ENCODE peak calls at places on chromosomes 2 and 18, in five cellular contexts. R, L, W, G and Y are unnamed samples.

GRCh38 chr2:238875161-238875530 is 27.3 kb downstream of the TWIST2 start:
- DNase-seq in W (no peak), R (no peak), L (peak), G (no peak), Y (no peak)

GRCh38 chr2:186590538-186591441 is 934 bp downstream of the ITGAV start:
- DNase-seq in L (no peak), G (no peak), R (no peak), W (no peak), Y (no peak)

GRCh38 chr2:196130039-196130825 is 41.1 kb downstream of the STK17B start:
- DNase-seq in R (no peak), W (no peak), G (no peak), L (no peak), Y (no peak)

GRCh38 chr2:28321426-28321825 is 71.2 kb upstream of the FOSL2 start:
- DNase-seq in L (no peak), G (no peak), R (no peak), W (no peak), Y (no peak)

GRCh38 chr18:3966985-3967856 is 487.9 kb downstream of the DLGAP1 start:
- DNase-seq in W (peak), L (no peak), G (no peak), R (peak), Y (no peak)

GRCh38 chr2:55885944-55886281 is 37.7 kb downstream of the EFEMP1 start:
- DNase-seq in L (no peak), R (no peak), W (no peak), G (no peak), Y (no peak)

GRCh38 chr18:5584751-5585417 is 41.1 kb upstream of the EPB41L3 start:
- DNase-seq in G (no peak), R (no peak), L (no peak), W (no peak), Y (no peak)

GRCh38 chr2:217653240-217653639 is 349.6 kb downstream of the TNS1 start:
- DNase-seq in W (peak), R (peak), G (no peak), L (no peak), Y (no peak)

GRCh38 chr2:237109421-237109820 is 23.7 kb downstream of the COPS8 start:
- DNase-seq in W (no peak), R (no peak), L (no peak), G (no peak), Y (no peak)

GRCh38 chr2:80054339-80054675 is 250.2 kb downstream of the LRRTM1 start:
- DNase-seq in R (no peak), G (no peak), W (no peak), L (no peak), Y (no peak)

GRCh38 chr2:135904590-135904989 is 28.3 kb upstream of the MCM6 start:
- DNase-seq in L (no peak), R (no peak), W (no peak), G (no peak), Y (no peak)

GRCh38 chr2:39666489-39667141 is 898 bp downstream of the TMEM178A start:
- DNase-seq in L (no peak), R (no peak), W (no peak), G (no peak), Y (no peak)

GRCh38 chr2:18346364-18346763 is 214.1 kb downstream of the RDH14 start:
- DNase-seq in L (no peak), G (no peak), W (no peak), R (no peak), Y (no peak)

GRCh38 chr2:30465171-30465545 is 18.1 kb downstream of the LCLAT1 start:
- DNase-seq in W (no peak), G (no peak), R (no peak), L (no peak), Y (no peak)

GRCh38 chr2:121359170-121359569 is 74.2 kb upstream of the TFCP2L1 start:
- DNase-seq in L (no peak), G (no peak), W (no peak), R (no peak), Y (no peak)

GRCh38 chr2:127676906-127677305 is 1.6 kb upstream of the LIMS2 start:
- DNase-seq in W (no peak), R (no peak), L (no peak), G (no peak), Y (no peak)

GRCh38 chr2:112055833-112056625 is 960 bp downstream of the TMEM87B start:
- DNase-seq in R (peak), L (no peak), W (peak), G (peak), Y (peak)

GRCh38 chr2:101340141-101340541 is 31.6 kb upstream of the RNF149 start:
- DNase-seq in W (no peak), G (no peak), L (no peak), R (no peak), Y (no peak)

GRCh38 chr2:80489718-80490117 is 185.2 kb upstream of the LRRTM1 start:
- DNase-seq in R (no peak), W (no peak), G (no peak), L (no peak), Y (no peak)

GRCh38 chr2:85353876-85354285 is 447 bp downstream of the RETSAT start:
- DNase-seq in R (no peak), L (no peak), W (peak), G (no peak), Y (no peak)

GRCh38 chr18:50836521-50836957 is 16.7 kb upstream of the MRO start:
- DNase-seq in L (no peak), G (no peak), W (no peak), R (no peak), Y (no peak)

GRCh38 chr2:47601518-47602015 is 181.4 kb upstream of the MSH6 start:
- DNase-seq in G (no peak), L (no peak), R (no peak), W (no peak), Y (no peak)

GRCh38 chr2:36485521-36485920 is 112.4 kb downstream of the FEZ2 start:
- DNase-seq in G (no peak), R (no peak), L (no peak), W (no peak), Y (no peak)

GRCh38 chr2:128770143-128771080 is 451.7 kb upstream of the HS6ST1 start:
- DNase-seq in W (peak), R (no peak), G (no peak), L (peak), Y (no peak)

GRCh38 chr2:47201224-47201623 is 46.1 kb upstream of the STPG4 start:
- DNase-seq in W (no peak), G (no peak), L (no peak), R (no peak), Y (no peak)

GRCh38 chr2:13542061-13542460 is 825.3 kb downstream of the TRIB2 start:
- DNase-seq in G (no peak), L (no peak), W (no peak), R (no peak), Y (no peak)

GRCh38 chr2:38935568-38936172 is 46.0 kb downstream of the ARHGEF33 start:
- DNase-seq in L (no peak), R (no peak), G (no peak), W (no peak), Y (no peak)

GRCh38 chr2:105406221-105406620 is 7.4 kb upstream of the FHL2 start:
- DNase-seq in L (no peak), R (no peak), W (no peak), G (no peak), Y (no peak)